ENCODE peak calls at places on chromosome 15, in six cellular contexts. C, A, N, O, I and M are unnamed samples.
A peak's percentile ranks its signal among the peaks of the same experiment; 100 is the strongest.

GRCh38 chr15:48499978-48500377 is 145.5 kb downstream of the FBN1 start:
- DNase-seq in N (no peak), C (no peak), A (no peak), O (no peak), I (no peak), M (no peak)

GRCh38 chr15:40471778-40472130 is 970 bp downstream of the CHST14 start:
- DNase-seq in A (no peak), N (peak; percentile 38), C (peak; percentile 24), O (no peak), I (no peak), M (no peak)

GRCh38 chr15:29670945-29671307 is 151.3 kb downstream of the TJP1 start:
- DNase-seq in I (no peak), A (no peak), O (no peak), N (peak; percentile 80), C (no peak), M (no peak)

GRCh38 chr15:99151156-99151555 is 46.3 kb downstream of the SYNM start:
- DNase-seq in A (no peak), C (no peak), I (no peak), N (no peak), O (no peak), M (no peak)

GRCh38 chr15:80309769-80310384 is 57.9 kb upstream of the CTXND1 start:
- DNase-seq in O (no peak), N (no peak), I (no peak), A (no peak), C (peak; percentile 50), M (peak; percentile 68)

GRCh38 chr15:59611277-59612260 is at the start of gene GCNT3:
- DNase-seq in A (no peak), N (no peak), O (no peak), I (no peak), C (no peak), M (peak; percentile 49)

GRCh38 chr15:56763082-56763481 is 29.8 kb upstream of the ZNF280D start:
- DNase-seq in O (no peak), A (no peak), C (no peak), N (no peak), I (no peak), M (no peak)

GRCh38 chr15:77781131-77782051 is 148.7 kb upstream of the LINGO1 start:
- DNase-seq in N (no peak), O (no peak), A (no peak), C (no peak), I (no peak), M (no peak)

GRCh38 chr15:81398910-81399551 is 25.0 kb upstream of the TMC3 start:
- DNase-seq in O (no peak), C (no peak), I (no peak), N (no peak), A (no peak), M (no peak)

GRCh38 chr15:25796395-25796794 is 66.7 kb downstream of the ATP10A start:
- DNase-seq in C (no peak), I (no peak), A (no peak), N (no peak), O (no peak), M (no peak)

GRCh38 chr15:92847841-92848240 is 52.3 kb upstream of the CHD2 start:
- DNase-seq in I (no peak), O (no peak), A (no peak), N (no peak), C (no peak), M (no peak)

GRCh38 chr15:33313491-33313890 is 2.7 kb downstream of the RYR3 start:
- DNase-seq in N (no peak), A (no peak), C (no peak), O (no peak), I (no peak), M (no peak)

GRCh38 chr15:45714501-45715488 is 80.0 kb downstream of the SQOR start:
- DNase-seq in I (peak; percentile 43), N (peak; percentile 56), O (peak; percentile 30), A (peak; percentile 48), C (peak; percentile 72), M (no peak)

GRCh38 chr15:58065445-58066041 is at the start of gene ALDH1A2:
- DNase-seq in I (peak; percentile 15), A (no peak), N (no peak), O (no peak), C (no peak), M (no peak)

GRCh38 chr15:52496776-52497470 is 31.8 kb downstream of the MYO5A start:
- DNase-seq in N (no peak), O (peak; percentile 56), C (no peak), A (no peak), I (no peak), M (no peak)

GRCh38 chr15:73986776-73987056 is 5.4 kb downstream of the STOML1 start:
- DNase-seq in A (no peak), C (no peak), N (no peak), I (no peak), O (no peak), M (no peak)

GRCh38 chr15:75673426-75674247 is 25.9 kb downstream of the SNX33 start:
- DNase-seq in O (no peak), N (peak; percentile 66), I (no peak), C (peak; percentile 58), A (no peak), M (no peak)

GRCh38 chr15:101357333-101357732 is 62.3 kb upstream of the SNRPA1 start:
- DNase-seq in N (no peak), O (no peak), A (no peak), C (no peak), I (no peak), M (peak; percentile 81)